ENCODE peak calls at places on chromosomes 6 and 20, in nine cellular contexts. E, J, Y, M, O, C, R, U and N are unnamed samples.
A peak's percentile ranks its signal among the peaks of the same experiment; 100 is the strongest.

GRCh38 chr20:18754030-18754659 is 59.4 kb upstream of the SCP2D1 start:
- DNase-seq in M (no peak), C (no peak), R (peak; percentile 31), E (no peak), J (no peak), Y (no peak), U (no peak), O (no peak), N (no peak)

GRCh38 chr6:84872996-84873395 is 108.6 kb upstream of the TBX18 start:
- DNase-seq in E (no peak), O (no peak), C (no peak), Y (no peak), M (no peak), U (no peak), J (no peak), R (no peak), N (no peak)

GRCh38 chr6:130943738-130944137 is 116.5 kb downstream of the SMLR1 start:
- DNase-seq in Y (no peak), U (no peak), R (no peak), M (no peak), J (no peak), C (no peak), O (no peak), E (no peak), N (no peak)

GRCh38 chr20:35952480-35953410 is 1.6 kb downstream of the SCAND1 start:
- DNase-seq in R (peak; percentile 88), M (peak; percentile 27), O (no peak), U (no peak), J (peak; percentile 52), C (peak; percentile 58), Y (no peak), E (no peak), N (no peak)

GRCh38 chr6:20605581-20605980 is 71.3 kb downstream of the CDKAL1 start:
- DNase-seq in J (no peak), Y (no peak), E (no peak), U (no peak), R (no peak), M (peak; percentile 13), O (no peak), C (no peak), N (no peak)

GRCh38 chr6:52065621-52066020 is 21.8 kb downstream of the PKHD1 start:
- DNase-seq in C (no peak), M (peak; percentile 95), O (no peak), J (no peak), Y (no peak), U (no peak), R (no peak), E (no peak), N (no peak)

GRCh38 chr6:137518584-137518983 is 24.4 kb upstream of the OLIG3 start:
- DNase-seq in Y (no peak), E (no peak), R (no peak), U (no peak), O (no peak), M (no peak), J (no peak), C (no peak), N (no peak)

GRCh38 chr6:144298167-144298671 is 13.1 kb downstream of the UTRN start:
- DNase-seq in C (no peak), O (no peak), U (no peak), J (peak; percentile 23), E (no peak), Y (no peak), M (no peak), R (no peak), N (no peak)